ENCODE peak calls at places on chromosomes 6 and 20, in five cellular contexts. U is IMR-90, L is GM12878, X is SK-N-SH, J is K562. V is an unnamed sample.

GRCh38 chr20:51955756-51956155 is 153.4 kb upstream of the SALL4 start:
- DNase-seq in L (no peak), X (no peak), U (peak; percentile 65), J (no peak), V (no peak)

GRCh38 chr6:43308101-43308989 is at the start of gene CRIP3:
- DNase-seq in L (no peak), J (peak; percentile 70), U (no peak), X (no peak), V (peak; percentile 15)

GRCh38 chr20:48096957-48097890 is 311.9 kb upstream of the SULF2 start:
- DNase-seq in X (no peak), J (peak; percentile 78), L (no peak), U (no peak), V (no peak)

GRCh38 chr6:35080821-35081425 is 60.2 kb downstream of the TCP11 start:
- DNase-seq in X (no peak), U (no peak), J (no peak), L (no peak), V (no peak)

GRCh38 chr6:85680388-85680787 is 37.7 kb upstream of the SYNCRIP start:
- DNase-seq in X (no peak), U (no peak), L (no peak), J (no peak), V (no peak)

GRCh38 chr6:85676086-85676729 is 33.5 kb upstream of the SYNCRIP start:
- DNase-seq in L (no peak), U (no peak), X (no peak), J (no peak), V (no peak)

GRCh38 chr6:7050911-7051779 is 56.6 kb upstream of the RREB1 start:
- DNase-seq in U (peak; percentile 82), L (no peak), X (no peak), J (no peak), V (no peak)

GRCh38 chr20:51462566-51463276 is 79.8 kb downstream of the NFATC2 start:
- DNase-seq in U (peak; percentile 80), L (no peak), J (no peak), X (peak; percentile 59), V (no peak)

GRCh38 chr6:138945354-138945753 is 42.7 kb downstream of the REPS1 start:
- DNase-seq in L (no peak), J (no peak), U (no peak), X (peak; percentile 22), V (peak; percentile 12)

GRCh38 chr6:158607411-158608170 is 37.0 kb downstream of the DYNLT1 start:
- DNase-seq in U (peak; percentile 47), X (no peak), L (no peak), J (no peak), V (no peak)

GRCh38 chr20:45406260-45407066 is 1.6 kb upstream of the DBNDD2 start:
- DNase-seq in X (peak; percentile 80), L (no peak), J (peak; percentile 87), U (no peak), V (no peak)

GRCh38 chr6:43277643-43278523 is 20.2 kb upstream of the SLC22A7 start:
- DNase-seq in L (no peak), U (peak; percentile 10), X (no peak), J (no peak), V (peak; percentile 32)

GRCh38 chr20:62727584-62728027 is 19.0 kb downstream of the NTSR1 start:
- DNase-seq in L (no peak), X (no peak), U (no peak), J (no peak), V (no peak)

GRCh38 chr6:63571382-63571882 is 848 bp upstream of the LOC128125822 start:
- DNase-seq in U (no peak), J (no peak), X (no peak), L (no peak), V (no peak)

GRCh38 chr20:47181056-47181862 is 175.2 kb downstream of the ZMYND8 start:
- DNase-seq in L (no peak), J (peak; percentile 61), U (peak; percentile 83), X (peak; percentile 45), V (peak; percentile 82)

GRCh38 chr6:151149788-151150187 is 90.0 kb upstream of the AKAP12 start:
- DNase-seq in J (no peak), X (no peak), U (no peak), L (no peak), V (no peak)

GRCh38 chr6:43772571-43773049 is 2.6 kb downstream of the VEGFA start:
- DNase-seq in L (no peak), J (peak; percentile 57), X (peak; percentile 58), U (no peak), V (no peak)

GRCh38 chr6:84560431-84561375 is 203.7 kb downstream of the TBX18 start:
- DNase-seq in X (no peak), J (no peak), U (no peak), L (no peak), V (no peak)

GRCh38 chr6:1485678-1486077 is 96.3 kb downstream of the FOXF2 start:
- DNase-seq in X (no peak), L (no peak), J (no peak), U (peak; percentile 94), V (peak; percentile 75)

GRCh38 chr6:31180500-31180899 is 10.0 kb upstream of the POU5F1 start:
- DNase-seq in U (no peak), J (no peak), L (no peak), X (peak; percentile 52), V (no peak)

GRCh38 chr6:70857387-70858077 is 99.3 kb downstream of the B3GAT2 start:
- DNase-seq in U (no peak), X (no peak), L (peak; percentile 66), J (no peak), V (no peak)

GRCh38 chr20:58402305-58402704 is 13.3 kb downstream of the VAPB start:
- DNase-seq in J (no peak), L (no peak), U (no peak), X (no peak), V (no peak)

GRCh38 chr6:146871613-146872465 is 273.1 kb downstream of the ADGB start:
- DNase-seq in J (no peak), U (no peak), L (no peak), X (peak; percentile 22), V (no peak)

GRCh38 chr20:24469116-24470030 is at the start of gene SYNDIG1:
- DNase-seq in U (no peak), J (no peak), L (no peak), X (peak; percentile 39), V (peak; percentile 25)

GRCh38 chr20:46945465-46945864 is 50.8 kb downstream of the EYA2 start:
- DNase-seq in U (peak; percentile 30), X (no peak), L (no peak), J (no peak), V (no peak)

GRCh38 chr6:117441824-117442264 is 16.1 kb upstream of the ROS1 start:
- DNase-seq in X (no peak), U (peak; percentile 68), L (no peak), J (no peak), V (peak; percentile 13)
- TF ChIP-seq RCOR1 in X (no peak), U (no peak), L (no peak), J (no peak), V (no peak)

GRCh38 chr6:79869600-79870084 is 77.7 kb downstream of the ELOVL4 start:
- DNase-seq in J (peak; percentile 84), U (peak; percentile 57), L (peak; percentile 19), X (peak; percentile 82), V (peak; percentile 52)

GRCh38 chr6:79864421-79864820 is 82.9 kb downstream of the ELOVL4 start:
- DNase-seq in L (no peak), J (no peak), X (no peak), U (no peak), V (no peak)

GRCh38 chr6:79869184-79869583 is 78.2 kb downstream of the ELOVL4 start:
- DNase-seq in J (no peak), L (no peak), U (no peak), X (no peak), V (no peak)

GRCh38 chr6:79872303-79872702 is 75.0 kb downstream of the ELOVL4 start:
- DNase-seq in X (no peak), L (no peak), J (no peak), U (no peak), V (no peak)

DNA sequence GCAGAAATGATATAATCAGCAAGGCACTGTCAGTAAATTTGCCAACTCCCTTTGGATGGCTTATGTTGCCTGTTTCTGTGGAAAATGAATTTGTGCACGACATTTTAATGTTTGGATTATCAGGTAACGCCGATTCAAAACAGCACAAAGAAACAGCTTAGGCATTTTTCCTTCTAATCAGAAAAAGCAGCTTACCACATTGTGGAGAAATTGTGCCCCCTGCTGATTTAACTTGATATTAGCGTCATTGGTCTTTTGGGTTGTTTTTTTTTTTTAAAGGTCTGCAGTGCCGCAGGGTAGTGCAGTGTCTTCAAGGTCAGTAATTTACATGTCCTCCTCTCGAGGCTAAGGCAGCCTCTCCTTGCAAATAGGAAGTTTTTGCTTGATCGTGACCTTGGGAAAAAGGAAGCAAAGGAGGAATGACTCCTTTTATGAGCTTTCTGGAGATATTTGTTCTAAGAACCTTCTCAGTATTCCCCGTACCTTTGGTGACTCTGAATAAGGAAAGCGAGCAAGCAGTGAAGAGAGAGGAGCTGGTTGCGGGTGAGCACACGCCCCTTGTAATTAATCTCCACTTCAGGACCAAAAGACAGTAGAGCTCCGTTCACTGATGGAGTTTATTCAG is 79.1 kb downstream of the ELOVL4 start:
- DNase-seq in X (peak; percentile 68), J (peak; percentile 37), U (peak; percentile 62), L (peak; percentile 20), V (peak; percentile 44)
- TF ChIP-seq RCOR1 in X (no peak), J (no peak), U (no peak), L (no peak), V (no peak)

GRCh38 chr6:168198302-168199180 is 119.5 kb upstream of the FRMD1 start:
- DNase-seq in X (no peak), U (no peak), J (no peak), L (no peak), V (no peak)

GRCh38 chr6:168201799-168202198 is 117.8 kb downstream of the DACT2 start:
- DNase-seq in U (no peak), J (no peak), L (no peak), X (no peak), V (no peak)

GRCh38 chr6:168197636-168198301 is 118.8 kb upstream of the FRMD1 start:
- DNase-seq in J (no peak), L (no peak), U (no peak), X (no peak), V (no peak)

GRCh38 chr6:168200571-168201134 is 118.9 kb downstream of the DACT2 start:
- DNase-seq in L (no peak), U (no peak), J (no peak), X (no peak), V (no peak)

DNA sequence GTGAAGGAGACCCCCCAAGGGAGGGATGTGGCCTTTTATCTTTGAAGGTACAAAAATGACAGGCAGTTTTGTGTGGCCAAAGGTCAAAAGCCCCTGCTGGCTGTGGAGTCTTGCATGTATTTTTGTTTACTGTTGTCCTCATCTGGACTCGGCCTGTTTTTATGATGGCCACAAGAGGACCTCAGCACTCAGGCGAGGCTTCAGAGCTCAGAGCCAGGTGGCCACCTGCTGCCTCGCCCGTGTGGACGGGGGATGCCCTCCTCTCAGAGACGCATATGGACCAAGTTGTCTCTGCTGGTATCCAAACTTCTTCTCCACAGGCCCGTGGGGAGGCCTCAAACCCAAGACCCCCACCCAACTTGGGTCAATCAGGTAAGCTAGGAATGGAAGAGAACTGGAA is 118.2 kb downstream of the DACT2 start:
- DNase-seq in L (no peak), U (no peak), X (no peak), J (peak; percentile 33), V (peak; percentile 37)
- TF ChIP-seq RCOR1 in L (no peak), U (no peak), X (no peak), J (no peak), V (no peak)

GRCh38 chr6:128763599-128764300 is 119.2 kb upstream of the LAMA2 start:
- DNase-seq in J (no peak), U (no peak), X (no peak), L (no peak), V (no peak)

GRCh38 chr6:128768187-128768586 is 114.8 kb upstream of the LAMA2 start:
- DNase-seq in X (no peak), J (no peak), U (no peak), L (no peak), V (no peak)

GRCh38 chr6:128767150-128767549 is 115.8 kb upstream of the LAMA2 start:
- DNase-seq in X (no peak), U (no peak), L (no peak), J (no peak), V (no peak)

GRCh38 chr6:128767705-128768104 is 115.2 kb upstream of the LAMA2 start:
- DNase-seq in J (no peak), L (no peak), X (no peak), U (no peak), V (no peak)
- TF ChIP-seq RCOR1 in J (no peak), L (no peak), X (no peak), U (no peak), V (no peak)